ENCODE peak calls at places on chromosomes 2 and 18, in five cellular contexts. E, K, A, L and F are unnamed samples.

GRCh38 chr2:180705551-180705950 is 274.9 kb upstream of the UBE2E3 start:
- DNase-seq in E (no peak), K (no peak), A (no peak), L (peak; percentile 58), F (no peak)

GRCh38 chr18:47800192-47800591 is 130.3 kb downstream of the SMAD2 start:
- DNase-seq in E (no peak), K (no peak), A (no peak), L (no peak), F (no peak)

GRCh38 chr2:37711308-37711731 is 39.9 kb upstream of the CDC42EP3 start:
- DNase-seq in E (peak; percentile 78), K (peak; percentile 47), A (peak; percentile 59), L (peak; percentile 56), F (no peak)

GRCh38 chr2:39516347-39517101 is 79.4 kb upstream of the MAP4K3 start:
- DNase-seq in E (peak; percentile 82), K (peak; percentile 70), A (peak; percentile 52), L (no peak), F (no peak)

GRCh38 chr2:178589337-178589736 is 109.1 kb downstream of the PLEKHA3 start:
- DNase-seq in E (no peak), K (no peak), A (no peak), L (no peak), F (no peak)

GRCh38 chr2:112301171-112301584 is 25.8 kb downstream of the ZC3H6 start:
- DNase-seq in E (no peak), K (no peak), A (no peak), L (peak; percentile 16), F (no peak)

GRCh38 chr2:203484266-203485112 is 50.6 kb downstream of the RAPH1 start:
- DNase-seq in E (peak; percentile 57), K (peak; percentile 33), A (peak; percentile 50), L (peak; percentile 24), F (no peak)

GRCh38 chr18:58525517-58525916 is 103.4 kb downstream of the ALPK2 start:
- DNase-seq in E (no peak), K (no peak), A (no peak), L (peak; percentile 89), F (no peak)

GRCh38 chr18:8685141-8685913 is 20.0 kb upstream of the MTCL1 start:
- DNase-seq in E (no peak), K (no peak), A (peak; percentile 37), L (peak; percentile 91), F (no peak)

GRCh38 chr18:77191241-77191751 is 58.4 kb upstream of the GALR1 start:
- DNase-seq in E (no peak), K (no peak), A (peak; percentile 10), L (peak; percentile 7), F (no peak)

GRCh38 chr2:23617167-23617787 is 232.3 kb downstream of the KLHL29 start:
- DNase-seq in E (no peak), K (no peak), A (no peak), L (no peak), F (no peak)

GRCh38 chr2:128754246-128754724 is 435.6 kb upstream of the HS6ST1 start:
- DNase-seq in E (no peak), K (no peak), A (no peak), L (no peak), F (no peak)

GRCh38 chr2:128477026-128477820 is 158.6 kb upstream of the HS6ST1 start:
- DNase-seq in E (no peak), K (no peak), A (peak; percentile 1), L (no peak), F (no peak)

GRCh38 chr2:230849633-230850357 is 14.9 kb upstream of the ITM2C start:
- DNase-seq in E (peak; percentile 95), K (peak; percentile 94), A (peak; percentile 77), L (no peak), F (no peak)

GRCh38 chr18:27175914-27176313 is 9.2 kb downstream of the CHST9 start:
- DNase-seq in E (peak; percentile 85), K (no peak), A (peak; percentile 54), L (no peak), F (no peak)

GRCh38 chr2:67038195-67038594 is 358.9 kb upstream of the ETAA1 start:
- DNase-seq in E (no peak), K (no peak), A (no peak), L (no peak), F (no peak)

GRCh38 chr2:70777450-70777849 is 9.4 kb upstream of the ADD2 start:
- DNase-seq in E (no peak), K (no peak), A (no peak), L (peak; percentile 43), F (no peak)

GRCh38 chr18:22182884-22183610 is 13.7 kb downstream of the GATA6 start:
- DNase-seq in E (no peak), K (no peak), A (no peak), L (peak; percentile 87), F (no peak)
- H3K27me3 ChIP-seq in E (peaks cover 51% of the 10 kb centered on the region), K (peaks cover 18% of the 10 kb centered on the region), A (peaks cover 58% of the 10 kb centered on the region), L (no peaks in the 10 kb centered on the region), F (no peaks in the 10 kb centered on the region)

DNA sequence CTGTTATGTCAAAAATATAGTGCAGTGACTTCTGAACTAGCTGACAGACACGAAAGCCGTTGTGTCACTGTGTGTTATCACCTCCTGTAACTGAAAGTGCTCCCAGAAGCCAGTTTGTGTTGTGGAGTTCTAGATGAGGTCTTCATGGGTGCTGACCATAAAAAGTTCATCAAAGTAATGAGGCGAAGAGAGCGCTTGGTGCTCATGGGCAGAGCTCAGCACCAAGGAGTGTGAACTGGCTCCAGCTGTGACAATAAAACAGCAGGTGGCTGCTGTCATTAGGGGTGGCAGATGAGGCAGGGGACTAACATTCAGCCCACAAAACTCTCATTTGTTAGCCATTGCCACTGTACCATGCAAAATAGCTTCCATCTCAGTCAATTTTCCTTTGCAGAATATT is 151.1 kb downstream of the ZNF407 start:
- DNase-seq in E (no peak), K (no peak), A (peak; percentile 25), L (no peak), F (no peak)
- H3K27me3 ChIP-seq in E (no peaks in the 10 kb centered on the region), K (no peaks in the 10 kb centered on the region), A (no peaks in the 10 kb centered on the region), L (no peaks in the 10 kb centered on the region), F (no peaks in the 10 kb centered on the region)

GRCh38 chr2:234950435-234950729 is 1.4 kb upstream of the SH3BP4 start:
- DNase-seq in E (no peak), K (no peak), A (no peak), L (no peak), F (no peak)

GRCh38 chr2:234947556-234947955 is 4.3 kb upstream of the SH3BP4 start:
- DNase-seq in E (no peak), K (no peak), A (no peak), L (no peak), F (no peak)

GRCh38 chr2:234950730-234951385 is 959 bp upstream of the SH3BP4 start:
- DNase-seq in E (peak; percentile 60), K (no peak), A (peak; percentile 54), L (peak; percentile 42), F (no peak)

GRCh38 chr2:234951386-234952269 is at the start of gene SH3BP4:
- DNase-seq in E (peak; percentile 85), K (peak; percentile 89), A (peak; percentile 92), L (no peak), F (no peak)

DNA sequence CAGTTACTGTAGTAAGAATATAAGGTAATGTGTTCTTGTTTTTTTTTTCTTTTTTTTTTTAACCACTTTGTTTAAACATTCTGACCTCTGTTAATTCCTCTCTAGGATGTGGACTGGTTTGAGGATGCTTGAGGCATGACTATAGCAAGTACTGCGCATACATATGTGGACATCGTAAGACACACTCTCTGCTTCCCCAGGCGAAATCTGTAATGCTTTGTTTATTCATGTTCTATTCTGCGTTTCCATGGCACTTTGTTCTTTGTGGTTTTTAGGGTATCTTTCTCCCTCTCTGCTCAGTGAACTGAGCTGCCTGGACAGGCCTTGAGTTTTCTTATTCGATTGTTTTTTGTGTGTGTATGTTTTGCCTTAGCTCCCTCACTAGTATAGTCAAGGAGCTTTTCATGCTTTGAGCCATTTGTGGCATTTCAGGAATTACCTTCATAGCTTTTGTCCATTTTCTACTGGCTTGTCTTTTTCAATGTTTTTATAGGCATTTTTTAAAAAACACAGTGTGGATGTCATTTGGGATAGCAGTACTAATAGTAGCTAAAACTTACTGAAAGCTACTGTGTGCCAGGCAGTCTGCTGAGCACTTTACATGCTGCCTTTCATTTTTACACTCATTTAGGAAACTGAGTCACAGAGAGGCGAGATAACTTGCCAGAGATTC is 1.9 kb upstream of the SH3BP4 start:
- DNase-seq in E (no peak), K (no peak), A (no peak), L (peak; percentile 99), F (no peak)
- H3K27me3 ChIP-seq in E (peaks cover 37% of the 10 kb centered on the region), K (no peaks in the 10 kb centered on the region), A (peaks cover 11% of the 10 kb centered on the region), L (no peaks in the 10 kb centered on the region), F (no peaks in the 10 kb centered on the region)

DNA sequence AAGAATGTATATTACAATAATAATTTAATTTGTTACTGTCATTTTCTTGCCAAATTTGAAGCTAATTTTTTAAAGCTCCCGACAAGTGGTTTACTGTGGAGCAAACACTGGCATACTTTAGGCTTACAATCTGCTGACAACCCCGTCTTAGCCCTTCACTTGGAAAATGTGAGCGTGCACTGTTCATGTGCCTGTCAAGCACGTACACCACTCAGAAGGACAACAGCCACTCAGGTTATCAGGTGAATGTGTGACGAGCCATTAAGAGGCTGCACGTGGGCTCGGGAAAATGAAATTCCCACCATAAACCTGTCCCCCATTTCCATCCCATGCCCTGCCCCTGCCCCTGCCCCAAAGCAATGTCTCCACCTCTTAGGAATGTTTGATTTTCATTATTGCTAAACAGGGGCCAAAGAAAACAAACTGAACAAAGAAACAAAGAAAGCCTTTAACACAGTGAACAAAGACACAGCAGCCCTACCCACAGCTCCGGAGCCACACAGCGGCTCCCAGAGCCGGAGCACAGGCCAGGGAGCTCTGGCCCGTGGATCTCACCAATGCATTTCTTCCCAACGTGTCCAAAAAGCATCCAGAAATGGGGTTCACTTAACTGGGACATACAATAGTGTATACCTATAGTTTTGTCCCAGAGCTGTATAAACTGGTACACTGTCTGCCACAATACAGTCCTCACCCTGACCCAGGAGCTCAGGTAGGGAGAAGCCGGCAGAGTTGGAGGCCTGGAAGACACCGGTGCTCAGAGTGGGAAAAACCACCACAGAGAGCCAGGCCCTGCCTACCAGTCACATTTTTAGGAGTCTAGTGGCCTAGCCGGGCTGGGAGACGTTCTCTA is 90.5 kb downstream of the TMEM18 start:
- DNase-seq in E (no peak), K (no peak), A (peak; percentile 64), L (no peak), F (no peak)
- H3K27me3 ChIP-seq in E (no peaks in the 10 kb centered on the region), K (no peaks in the 10 kb centered on the region), A (no peaks in the 10 kb centered on the region), L (no peaks in the 10 kb centered on the region), F (no peaks in the 10 kb centered on the region)

GRCh38 chr2:176125215-176126054 is 2.9 kb downstream of the HOXD9 start:
- DNase-seq in E (peak; percentile 53), K (peak; percentile 30), A (no peak), L (no peak), F (no peak)
- H3K27me3 ChIP-seq in E (peaks cover 100% of the 10 kb centered on the region), K (peaks cover 91% of the 10 kb centered on the region), A (peaks cover 100% of the 10 kb centered on the region), L (peaks cover 71% of the 10 kb centered on the region), F (peaks cover 3% of the 10 kb centered on the region)

DNA sequence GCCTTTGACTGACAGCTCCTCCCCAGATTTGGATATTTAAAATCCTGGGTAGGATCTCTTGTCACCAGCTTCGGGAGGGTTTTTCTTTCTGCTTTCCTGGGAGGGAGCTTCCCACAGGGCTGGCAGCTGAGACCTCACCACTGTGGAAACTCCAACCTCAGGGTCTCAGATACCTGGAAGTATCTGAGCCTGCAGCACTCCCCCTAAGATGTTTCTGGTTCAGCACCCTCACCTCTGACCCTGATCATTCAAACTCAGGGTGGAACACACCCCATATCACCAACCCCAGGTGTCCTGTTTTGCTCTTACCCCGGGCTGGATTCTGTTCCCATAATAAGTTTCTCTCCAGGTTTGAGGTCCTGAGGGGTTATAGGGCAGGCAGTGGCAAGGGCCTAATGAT is 1.9 kb downstream of the SIX2 start:
- DNase-seq in E (no peak), K (no peak), A (no peak), L (no peak), F (no peak)
- H3K27me3 ChIP-seq in E (peaks cover 95% of the 10 kb centered on the region), K (peaks cover 85% of the 10 kb centered on the region), A (peaks cover 98% of the 10 kb centered on the region), L (no peaks in the 10 kb centered on the region), F (no peaks in the 10 kb centered on the region)

GRCh38 chr18:44741070-44741469 is 60.4 kb downstream of the SETBP1 start:
- DNase-seq in E (no peak), K (no peak), A (no peak), L (no peak), F (no peak)
- H3K27me3 ChIP-seq in E (no peaks in the 10 kb centered on the region), K (no peaks in the 10 kb centered on the region), A (no peaks in the 10 kb centered on the region), L (no peaks in the 10 kb centered on the region), F (no peaks in the 10 kb centered on the region)